ENCODE peak calls at places on chromosome 13, in nine cellular contexts. E is stomach, A is sigmoid colon, I is esophagus muscularis mucosa, D is GM12878, Y is HL-60, J is suprapubic skin, K is spleen, R is SK-N-MC. Q is an unnamed sample.

GRCh38 chr13:26019881-26020535 is 31.8 kb downstream of the SHISA2 start:
- DNase-seq in E (no peak), A (no peak), I (no peak), D (no peak), Y (no peak), J (no peak), K (no peak), R (no peak), Q (no peak)

GRCh38 chr13:77325371-77325941 is 1.4 kb downstream of the MYCBP2 start:
- DNase-seq in E (no peak), A (no peak), I (no peak), D (no peak), Y (no peak), J (no peak), K (no peak), R (no peak), Q (no peak)

GRCh38 chr13:32056316-32056715 is 24.7 kb downstream of the FRY start:
- DNase-seq in E (no peak), A (no peak), I (no peak), D (no peak), Y (no peak), J (no peak), K (no peak), R (no peak), Q (no peak)

GRCh38 chr13:110625771-110626321 is 10.5 kb downstream of the NAXD start:
- DNase-seq in E (peak), A (no peak), I (no peak), D (no peak), Y (no peak), J (no peak), K (no peak), R (no peak), Q (peak)

GRCh38 chr13:110888390-110888789 is 26.5 kb downstream of the ANKRD10 start:
- DNase-seq in E (no peak), A (no peak), I (no peak), D (no peak), Y (no peak), J (no peak), K (no peak), R (no peak), Q (no peak)

GRCh38 chr13:95267662-95268369 is 33.4 kb downstream of the ABCC4 start:
- DNase-seq in E (peak), A (peak), I (no peak), D (no peak), Y (no peak), J (no peak), K (no peak), R (peak), Q (peak)

GRCh38 chr13:42996584-42996983 is 4.5 kb upstream of the EPSTI1 start:
- DNase-seq in E (no peak), A (no peak), I (no peak), D (no peak), Y (no peak), J (no peak), K (no peak), R (no peak), Q (no peak)

GRCh38 chr13:32302461-32302860 is 12.7 kb downstream of the ZAR1L start:
- DNase-seq in E (no peak), A (no peak), I (no peak), D (no peak), Y (no peak), J (no peak), K (no peak), R (no peak), Q (no peak)

GRCh38 chr13:39527961-39528720 is 74.9 kb downstream of the LHFPL6 start:
- DNase-seq in E (no peak), A (no peak), I (no peak), D (no peak), Y (no peak), J (no peak), K (no peak), R (no peak), Q (no peak)
- TF ChIP-seq POLR2AphosphoS5 in E (no peak), A (no peak), I (no peak), D (no peak), Y (no peak), J (no peak), K (no peak), R (no peak), Q (no peak)

DNA sequence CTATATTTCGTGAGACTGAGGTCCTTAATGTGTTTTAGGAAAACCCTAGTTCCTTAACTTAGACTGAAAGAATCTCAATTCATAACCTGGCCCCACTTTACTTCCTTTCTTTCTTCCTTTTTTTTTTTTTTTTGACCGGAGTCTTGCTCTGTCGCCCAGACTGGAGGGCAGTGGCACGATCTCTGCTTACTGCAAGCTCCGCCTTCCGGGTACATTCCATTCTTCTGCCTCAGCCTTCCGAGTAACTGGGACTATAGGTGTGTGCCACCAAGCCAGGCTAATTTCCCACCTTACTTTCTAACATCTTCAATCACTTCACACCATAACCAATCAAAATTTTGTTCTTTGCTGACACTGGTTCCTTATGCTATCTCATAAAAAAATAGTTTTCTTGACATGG is 2097.0 kb downstream of the PCDH9 start:
- DNase-seq in E (no peak), A (no peak), I (no peak), D (no peak), Y (no peak), J (no peak), K (no peak), R (no peak), Q (no peak)
- H3K27ac ChIP-seq in E (no peak), A (no peak), I (no peak), D (no peak), Y (no peak), J (no peak), K (no peak), R (no peak), Q (no peak)

GRCh38 chr13:49936943-49937273 is 768 bp upstream of the SPRYD7 start:
- DNase-seq in E (no peak), A (no peak), I (no peak), D (no peak), Y (peak), J (peak), K (no peak), R (no peak), Q (no peak)

GRCh38 chr13:49938274-49938673 is 2.1 kb upstream of the SPRYD7 start:
- DNase-seq in E (no peak), A (no peak), I (no peak), D (no peak), Y (peak), J (no peak), K (no peak), R (no peak), Q (no peak)

GRCh38 chr13:49935171-49936084 is 712 bp downstream of the SPRYD7 start:
- DNase-seq in E (peak), A (peak), I (no peak), D (no peak), Y (peak), J (no peak), K (no peak), R (no peak), Q (peak)

GRCh38 chr13:49938921-49939320 is 2.8 kb upstream of the SPRYD7 start:
- DNase-seq in E (peak), A (no peak), I (no peak), D (no peak), Y (no peak), J (no peak), K (no peak), R (no peak), Q (no peak)

GRCh38 chr13:49936085-49936942 is at the start of gene SPRYD7:
- DNase-seq in E (peak), A (peak), I (peak), D (peak), Y (peak), J (peak), K (peak), R (no peak), Q (peak)
- TF ChIP-seq POLR2AphosphoS5 in E (peak), A (peak), I (peak), D (peak), Y (peak), J (no peak), K (peak), R (peak), Q (peak)

GRCh38 chr13:27622102-27622820 is 569 bp downstream of the POLR1D start:
- DNase-seq in E (no peak), A (no peak), I (no peak), D (no peak), Y (peak), J (no peak), K (no peak), R (no peak), Q (peak)

GRCh38 chr13:27621366-27622101 is at the start of gene POLR1D:
- DNase-seq in E (peak), A (peak), I (no peak), D (peak), Y (peak), J (peak), K (peak), R (no peak), Q (peak)

GRCh38 chr13:27622881-27623280 is 1.2 kb downstream of the POLR1D start:
- DNase-seq in E (no peak), A (no peak), I (no peak), D (no peak), Y (no peak), J (no peak), K (no peak), R (no peak), Q (no peak)

GRCh38 chr13:27625839-27626238 is 4.1 kb downstream of the POLR1D start:
- DNase-seq in E (no peak), A (no peak), I (no peak), D (no peak), Y (no peak), J (no peak), K (no peak), R (no peak), Q (no peak)

DNA sequence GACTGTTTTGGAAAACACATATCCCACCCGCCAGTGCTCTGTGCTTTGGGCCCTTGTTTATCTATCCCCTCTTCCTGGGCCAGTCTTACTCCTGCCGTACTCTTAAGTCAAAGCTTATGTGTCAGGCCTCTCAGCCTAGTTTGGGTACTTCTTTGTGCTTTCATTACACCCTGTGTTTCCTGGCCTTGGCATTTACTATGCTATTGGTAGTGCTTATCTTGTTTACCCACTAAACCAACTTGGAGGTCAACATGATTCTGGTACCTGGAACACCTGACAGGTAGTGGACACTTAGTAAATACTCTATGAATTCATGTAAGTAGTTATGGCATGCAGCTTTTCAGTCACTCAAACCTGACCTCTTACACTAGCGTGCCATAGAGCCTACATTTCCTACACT is 2.4 kb downstream of the POLR1D start:
- DNase-seq in E (peak), A (no peak), I (no peak), D (no peak), Y (no peak), J (no peak), K (no peak), R (no peak), Q (no peak)
- H3K27ac ChIP-seq in E (peak), A (no peak), I (no peak), D (no peak), Y (no peak), J (no peak), K (no peak), R (no peak), Q (no peak)

DNA sequence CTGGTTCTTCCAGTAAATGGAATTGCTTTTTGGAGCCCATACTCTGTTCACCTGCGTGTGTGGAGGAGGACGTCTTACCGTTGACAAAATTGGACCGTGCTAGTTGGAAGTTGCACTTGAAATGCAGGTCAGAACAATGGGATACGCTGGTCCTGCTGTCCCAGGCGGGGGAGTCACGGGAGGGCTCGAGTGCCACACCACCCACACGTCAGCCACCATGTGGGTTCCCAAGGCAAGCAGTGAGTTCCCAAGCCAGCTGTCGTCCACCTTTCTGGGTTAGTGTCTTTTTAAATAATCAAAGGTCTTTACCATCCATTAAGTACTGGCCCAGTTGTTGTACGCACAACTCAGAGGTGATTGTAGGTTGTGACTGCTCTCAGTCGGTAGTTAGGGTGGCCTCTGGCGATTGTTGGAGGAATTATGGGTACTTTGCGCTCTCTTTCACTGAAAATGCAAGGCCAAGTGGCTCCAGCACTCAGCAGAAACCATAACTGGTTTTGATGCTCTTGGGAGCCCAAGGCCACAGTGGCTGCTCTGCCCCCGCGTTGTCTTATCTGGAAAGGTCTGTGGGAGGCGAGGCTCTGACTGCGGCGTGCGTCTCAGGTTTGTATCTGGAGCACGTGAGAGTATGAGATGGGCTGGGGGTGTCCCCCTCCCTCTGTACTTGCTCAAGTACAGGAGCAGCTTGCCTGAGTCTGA is 14.2 kb downstream of the ATP11A start:
- DNase-seq in E (no peak), A (peak), I (no peak), D (no peak), Y (no peak), J (peak), K (peak), R (no peak), Q (no peak)
- TF ChIP-seq POLR2AphosphoS5 in E (no peak), A (no peak), I (no peak), D (no peak), Y (no peak), J (no peak), K (no peak), R (no peak), Q (no peak)

GRCh38 chr13:81597101-81597500 is 1256.2 kb upstream of the SPRY2 start:
- DNase-seq in E (no peak), A (no peak), I (no peak), D (no peak), Y (no peak), J (no peak), K (no peak), R (no peak), Q (no peak)

GRCh38 chr13:81596224-81596753 is 1255.4 kb upstream of the SPRY2 start:
- DNase-seq in E (no peak), A (no peak), I (no peak), D (no peak), Y (no peak), J (no peak), K (no peak), R (peak), Q (no peak)

GRCh38 chr13:81591528-81592220 is 1250.7 kb upstream of the SPRY2 start:
- DNase-seq in E (no peak), A (no peak), I (no peak), D (no peak), Y (no peak), J (no peak), K (no peak), R (no peak), Q (no peak)
- H3K27ac ChIP-seq in E (no peak), A (no peak), I (no peak), D (no peak), Y (no peak), J (no peak), K (no peak), R (no peak), Q (no peak)